ENCODE peak calls at places on chromosome 15, in six cellular contexts. S is NCI-H524, F is lower leg skin, P is AG09309, C is posterior cingulate gyrus, Z is NCI-H774. D is an unnamed sample.

GRCh38 chr15:79283252-79284048 is 928 bp downstream of the ANKRD34C start:
- DNase-seq in S (no peak), F (no peak), P (no peak), C (no peak), Z (no peak), D (peak)

GRCh38 chr15:90838066-90838465 is 30.3 kb upstream of the FURIN start:
- DNase-seq in S (no peak), F (no peak), P (no peak), C (no peak), Z (no peak), D (no peak)

GRCh38 chr15:79702621-79703020 is 194.2 kb downstream of the MTHFS start:
- DNase-seq in S (no peak), F (no peak), P (no peak), C (no peak), Z (no peak), D (no peak)

GRCh38 chr15:31343831-31344230 is 17.2 kb downstream of the KLF13 start:
- DNase-seq in S (no peak), F (no peak), P (no peak), C (no peak), Z (no peak), D (no peak)

GRCh38 chr15:92395176-92395521 is 1.5 kb downstream of the ST8SIA2 start:
- DNase-seq in S (no peak), F (no peak), P (no peak), C (no peak), Z (no peak), D (no peak)

GRCh38 chr15:45112592-45113379 is 1.2 kb downstream of the DUOX2 start:
- DNase-seq in S (peak), F (no peak), P (no peak), C (no peak), Z (no peak), D (no peak)

GRCh38 chr15:29432191-29433049 is 162.8 kb upstream of the NSMCE3 start:
- DNase-seq in S (no peak), F (no peak), P (no peak), C (no peak), Z (no peak), D (no peak)

GRCh38 chr15:59539799-59540198 is 71.8 kb upstream of the GCNT3 start:
- DNase-seq in S (no peak), F (no peak), P (no peak), C (no peak), Z (no peak), D (no peak)

GRCh38 chr15:88250826-88251225 is 5.7 kb downstream of the NTRK3 start:
- DNase-seq in S (peak), F (no peak), P (no peak), C (no peak), Z (no peak), D (no peak)

GRCh38 chr15:69414702-69415161 is 583 bp downstream of the KIF23 start:
- DNase-seq in S (no peak), F (no peak), P (peak), C (no peak), Z (no peak), D (peak)

GRCh38 chr15:23806980-23807379 is 119.9 kb upstream of the NDN start:
- DNase-seq in S (no peak), F (no peak), P (no peak), C (no peak), Z (no peak), D (no peak)

GRCh38 chr15:79769081-79769481 is 127.7 kb downstream of the MTHFS start:
- DNase-seq in S (no peak), F (no peak), P (no peak), C (no peak), Z (no peak), D (no peak)

GRCh38 chr15:78170848-78171773 is 21.9 kb downstream of the IDH3A start:
- DNase-seq in S (no peak), F (peak), P (no peak), C (no peak), Z (no peak), D (no peak)

GRCh38 chr15:76333309-76333708 is 3.3 kb upstream of the ISL2 start:
- DNase-seq in S (no peak), F (no peak), P (no peak), C (no peak), Z (no peak), D (no peak)

GRCh38 chr15:51425517-51426033 is 84.1 kb downstream of the GLDN start:
- DNase-seq in S (no peak), F (no peak), P (no peak), C (no peak), Z (no peak), D (no peak)

GRCh38 chr15:82847703-82848102 is 38.3 kb downstream of the WHAMM start:
- DNase-seq in S (no peak), F (no peak), P (no peak), C (no peak), Z (no peak), D (no peak)

GRCh38 chr15:42228036-42228435 is 19.9 kb upstream of the VPS39 start:
- DNase-seq in S (no peak), F (no peak), P (no peak), C (no peak), Z (no peak), D (no peak)

GRCh38 chr15:34056921-34057320 is 17.9 kb upstream of the AVEN start:
- DNase-seq in S (no peak), F (no peak), P (no peak), C (no peak), Z (no peak), D (no peak)

GRCh38 chr15:94352940-94353820 is 121.8 kb downstream of the MCTP2 start:
- DNase-seq in S (no peak), F (no peak), P (peak), C (no peak), Z (no peak), D (no peak)

GRCh38 chr15:98442379-98442833 is 205.9 kb upstream of the IGF1R start:
- DNase-seq in S (peak), F (peak), P (peak), C (no peak), Z (peak), D (peak)

GRCh38 chr15:39232512-39232911 is 348.4 kb upstream of the THBS1 start:
- DNase-seq in S (no peak), F (no peak), P (peak), C (no peak), Z (no peak), D (no peak)

GRCh38 chr15:72231847-72232461 is 964 bp upstream of the PKM start:
- DNase-seq in S (no peak), F (peak), P (no peak), C (no peak), Z (peak), D (no peak)

GRCh38 chr15:66100761-66101160 is 152.8 kb downstream of the MEGF11 start:
- DNase-seq in S (no peak), F (no peak), P (no peak), C (no peak), Z (no peak), D (no peak)

GRCh38 chr15:70098461-70099166 is 897 bp upstream of the TLE3 start:
- DNase-seq in S (peak), F (no peak), P (no peak), C (no peak), Z (peak), D (peak)

GRCh38 chr15:74725241-74725774 is at the start of gene CYP1A1:
- DNase-seq in S (no peak), F (no peak), P (no peak), C (no peak), Z (no peak), D (no peak)

GRCh38 chr15:42084465-42085235 is 9.7 kb downstream of the PLA2G4D start:
- DNase-seq in S (no peak), F (no peak), P (no peak), C (no peak), Z (peak), D (peak)

GRCh38 chr15:77457619-77458265 is 37.1 kb downstream of the HMG20A start:
- DNase-seq in S (no peak), F (no peak), P (no peak), C (no peak), Z (no peak), D (no peak)

GRCh38 chr15:59020321-59020720 is 32.9 kb downstream of the RNF111 start:
- DNase-seq in S (no peak), F (no peak), P (no peak), C (no peak), Z (no peak), D (no peak)

D was measured in neuronal stem cell.